ENCODE peak calls at places on chromosomes 5 and 9, in ten cellular contexts. M is cardiac muscle cell; G is A549; Z is CD8-positive, alpha-beta memory T cell; T is astrocyte; E is lower lobe of right lung; W is stomach; Q is left ventricle myocardium inferior; D is small intestine; B is CD4-positive, CD25-positive, alpha-beta regulatory T cell. N is an unnamed sample.

GRCh38 chr9:75903785-75904360 is 13.4 kb downstream of the PCSK5 start:
- DNase-seq in G (peak; percentile 72), W (no peak), M (no peak), E (no peak), B (no peak), Z (no peak), D (no peak), T (peak; percentile 87), Q (no peak), N (no peak)

GRCh38 chr9:89022071-89022721 is 30.9 kb downstream of the S1PR3 start:
- DNase-seq in M (peak; percentile 42), D (no peak), Z (no peak), Q (no peak), W (peak; percentile 86), E (peak; percentile 91), G (no peak), T (peak; percentile 73), B (no peak), N (no peak)

GRCh38 chr9:32524558-32525461 is 1.2 kb downstream of the RIGI start:
- DNase-seq in Q (no peak), W (peak; percentile 71), M (no peak), T (peak; percentile 9), B (peak; percentile 57), E (no peak), G (no peak), Z (peak; percentile 14), D (peak; percentile 10), N (no peak)

GRCh38 chr9:134689320-134690181 is 47.9 kb downstream of the COL5A1 start:
- DNase-seq in E (peak; percentile 67), T (no peak), D (peak; percentile 29), Q (peak; percentile 70), M (peak; percentile 67), Z (no peak), B (no peak), W (peak; percentile 56), G (peak; percentile 59), N (peak; percentile 19)

GRCh38 chr5:163404364-163404763 is 33.0 kb upstream of the CCNG1 start:
- DNase-seq in D (no peak), W (no peak), E (no peak), G (no peak), T (no peak), Z (no peak), M (no peak), Q (no peak), B (no peak), N (no peak)

GRCh38 chr5:81656788-81657187 is 94.1 kb downstream of the SSBP2 start:
- DNase-seq in D (no peak), E (no peak), G (no peak), B (no peak), Z (no peak), W (no peak), Q (no peak), T (no peak), M (no peak), N (no peak)

GRCh38 chr9:128203024-128203841 is at the start of gene DNM1:
- DNase-seq in G (peak; percentile 62), M (peak; percentile 87), Z (peak; percentile 63), E (peak; percentile 72), B (peak; percentile 69), D (peak; percentile 66), T (no peak), Q (peak; percentile 61), W (peak; percentile 69), N (peak; percentile 40)

GRCh38 chr5:178381921-178382688 is 149.5 kb upstream of the PHYKPL start:
- DNase-seq in T (no peak), B (no peak), M (no peak), D (no peak), Q (no peak), W (no peak), Z (no peak), G (no peak), E (no peak), N (peak; percentile 8)

GRCh38 chr9:131085370-131086122 is 10.8 kb upstream of the AIF1L start:
- DNase-seq in T (no peak), Q (no peak), D (no peak), B (no peak), G (no peak), E (no peak), W (no peak), Z (no peak), M (no peak), N (no peak)

GRCh38 chr5:41211417-41211816 is 1.9 kb downstream of the C6 start:
- DNase-seq in B (no peak), G (no peak), E (no peak), Q (no peak), T (no peak), M (no peak), W (no peak), D (no peak), Z (no peak), N (no peak)

GRCh38 chr5:113212244-113212920 is 222.4 kb downstream of the TSSK1B start:
- DNase-seq in D (no peak), Q (peak; percentile 55), E (no peak), T (peak; percentile 67), W (no peak), B (no peak), Z (no peak), M (peak; percentile 88), G (no peak), N (no peak)

GRCh38 chr5:73633060-73633459 is 7.1 kb downstream of the ARHGEF28 start:
- DNase-seq in G (peak; percentile 37), T (no peak), B (no peak), E (no peak), W (no peak), Q (no peak), M (no peak), D (no peak), Z (no peak), N (no peak)

GRCh38 chr5:163434410-163434866 is 3.0 kb upstream of the CCNG1 start:
- DNase-seq in W (peak; percentile 34), T (peak; percentile 70), E (no peak), M (no peak), B (no peak), G (peak; percentile 23), Z (no peak), D (peak; percentile 62), Q (no peak), N (no peak)

GRCh38 chr5:66004216-66004615 is 77.8 kb downstream of the ERBIN start:
- DNase-seq in G (no peak), Z (no peak), D (no peak), E (no peak), M (no peak), Q (no peak), T (no peak), W (no peak), B (no peak), N (no peak)

GRCh38 chr5:65999061-65999723 is 72.8 kb downstream of the ERBIN start:
- DNase-seq in Q (no peak), B (no peak), T (no peak), W (no peak), M (no peak), D (no peak), G (no peak), Z (no peak), E (no peak), N (no peak)

GRCh38 chr5:66001952-66002351 is 75.6 kb downstream of the ERBIN start:
- DNase-seq in W (no peak), Z (no peak), B (no peak), Q (no peak), G (no peak), T (no peak), M (no peak), D (no peak), E (no peak), N (no peak)

GRCh38 chr5:66002415-66002814 is 76.0 kb downstream of the ERBIN start:
- DNase-seq in M (no peak), G (no peak), D (no peak), W (no peak), E (no peak), B (peak; percentile 20), Z (no peak), Q (no peak), T (peak; percentile 17), N (no peak)
- H3K27ac ChIP-seq in M (no peak overlapping the region), G (no peak overlapping the region), D (no peak overlapping the region), W (no peak overlapping the region), E (no peak overlapping the region), B (no peak overlapping the region), Z (no peak overlapping the region), Q (no peak overlapping the region), T (no peak overlapping the region), N (no peak overlapping the region)

DNA sequence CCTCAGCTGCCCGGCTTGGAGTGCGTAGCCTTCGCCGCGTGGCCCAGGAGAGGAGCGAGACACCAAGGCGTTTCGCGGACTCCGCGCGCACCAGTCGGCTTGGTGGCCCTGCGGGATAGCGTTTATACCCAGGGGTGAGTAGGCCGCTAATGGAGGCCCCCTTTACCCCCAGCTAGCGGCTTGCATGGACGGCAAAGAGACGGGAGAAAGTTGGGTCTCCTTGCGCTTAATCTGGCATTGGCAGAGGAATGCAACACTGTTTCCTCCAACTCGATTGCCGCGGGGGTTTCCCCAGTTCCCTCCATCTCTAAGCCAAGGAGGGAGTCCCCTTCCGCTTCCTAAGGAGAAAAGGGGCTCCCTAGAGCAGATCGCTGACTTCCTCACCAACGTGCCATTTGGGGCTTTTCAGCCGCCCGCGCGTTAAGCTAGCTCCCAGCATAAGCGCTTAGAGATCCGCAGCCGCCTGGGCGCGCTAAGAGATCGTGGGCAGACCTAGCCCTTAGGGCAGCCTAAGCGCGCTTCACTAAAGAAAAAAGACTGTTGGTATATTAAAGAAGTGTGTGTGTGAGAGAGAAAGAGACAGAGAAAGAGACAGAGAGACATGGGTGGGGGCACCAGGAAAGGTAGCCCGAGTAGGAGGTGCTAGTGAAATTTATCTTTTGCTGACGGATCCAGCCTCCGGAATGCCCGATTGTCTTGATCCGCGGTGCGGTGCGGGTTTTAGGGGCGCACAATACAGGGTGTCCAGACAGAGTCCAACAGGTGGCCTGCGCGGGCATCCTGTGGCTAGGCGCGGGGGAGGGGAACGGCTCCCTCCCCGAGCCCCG is 597.9 kb upstream of the SGCD start:
- DNase-seq in T (peak; percentile 2), M (peak; percentile 3), G (no peak), W (no peak), Z (no peak), E (peak; percentile 36), Q (peak; percentile 42), B (no peak), D (no peak), N (no peak)
- H3K4me3 ChIP-seq in T (peak overlapping the region; percentile 50), M (peak overlapping the region; percentile 31), G (peak overlapping the region; percentile 62), W (peak overlapping the region; percentile 45), Z (peak overlapping the region; percentile 8), E (peak overlapping the region; percentile 36), Q (peak overlapping the region; percentile 71), B (no peak overlapping the region), D (no peak overlapping the region), N (peak overlapping the region; percentile 9)

DNA sequence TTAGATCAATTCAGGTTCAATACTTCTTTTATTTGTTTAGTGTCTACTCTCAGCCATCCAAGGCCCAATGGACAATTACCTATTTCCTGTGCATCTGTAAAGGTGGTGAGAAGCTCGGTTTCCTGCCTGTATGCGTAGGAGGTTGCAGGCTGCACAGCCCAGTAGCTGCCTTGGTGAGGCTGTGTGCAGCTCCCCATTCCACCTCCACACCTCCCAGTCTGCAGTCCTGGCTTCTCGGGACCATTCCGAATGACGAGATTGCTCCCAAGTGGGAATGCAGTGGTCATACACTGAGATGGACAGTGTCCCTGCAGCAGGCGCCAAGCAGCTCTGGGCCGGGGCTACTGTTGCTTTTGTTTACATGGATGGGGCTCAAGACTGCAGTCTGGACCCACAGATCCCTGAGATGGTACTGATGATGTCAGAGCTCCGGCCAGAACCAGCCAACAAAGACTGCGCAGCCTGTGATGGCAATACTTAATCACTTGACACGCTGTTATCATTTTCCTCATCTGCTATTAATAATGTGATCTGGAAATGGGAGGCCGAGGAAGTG is 206.1 kb upstream of the IRX1 start:
- DNase-seq in M (no peak), E (no peak), G (no peak), B (no peak), W (no peak), D (no peak), T (no peak), Z (no peak), Q (no peak), N (no peak)
- H3K9me3 ChIP-seq in M (no peaks in the 10 kb centered on the region), E (no peaks in the 10 kb centered on the region), G (no peaks in the 10 kb centered on the region), B (peaks cover 9% of the 10 kb centered on the region), W (no peaks in the 10 kb centered on the region), D (no peaks in the 10 kb centered on the region), T (peaks cover 5% of the 10 kb centered on the region), Z (no peaks in the 10 kb centered on the region), Q (no peaks in the 10 kb centered on the region), N (no peaks in the 10 kb centered on the region)

GRCh38 chr5:151072234-151073025 is 8.4 kb downstream of the TNIP1 start:
- DNase-seq in Q (no peak), D (peak; percentile 68), Z (no peak), E (no peak), B (no peak), G (peak; percentile 79), T (peak; percentile 86), M (no peak), W (no peak), N (no peak)
- H3K27ac ChIP-seq in Q (peak overlapping the region; percentile 82), D (no peak overlapping the region), Z (no peak overlapping the region), E (peak overlapping the region; percentile 47), B (no peak overlapping the region), G (peak overlapping the region; percentile 71), T (peak overlapping the region; percentile 82), M (no peak overlapping the region), W (peak overlapping the region; percentile 28), N (no peak overlapping the region)

N was measured in Peyer's patch.